ENCODE peak calls at places on chromosomes 13 and 19, in six cellular contexts. W is K562; F is pancreas; S is activated T-cell treated with anti-CD3 and anti-CD28 coated beads, Interleukin-2, amount 50 U/mL, for 72 hours; J is activated naive CD8-positive, alpha-beta T cell treated with anti-CD3 and anti-CD28 coated beads, Interleukin-2, amount 10 ng/mL, durations not matched to agents 7 days and 5 days; Z is aorta. B is an unnamed sample.

GRCh38 chr19:14198384-14199376 is 7.3 kb downstream of the ADGRL1 start:
- ATAC-seq in J (no peak), S (no peak), Z (no peak), W (peak; percentile 11), F (no peak), B (no peak)

GRCh38 chr19:3964256-3965194 is 6.4 kb downstream of the DAPK3 start:
- ATAC-seq in S (no peak), F (no peak), W (no peak), Z (no peak), J (no peak), B (no peak)

GRCh38 chr13:93169980-93170379 is 56.6 kb upstream of the GPC6 start:
- ATAC-seq in W (no peak), F (peak; percentile 21), Z (no peak), S (peak; percentile 82), J (no peak), B (no peak)

GRCh38 chr19:2097330-2098327 is 914 bp downstream of the IZUMO4 start:
- ATAC-seq in W (no peak), F (peak; percentile 49), J (peak; percentile 0), Z (no peak), S (peak; percentile 2), B (peak; percentile 0)

GRCh38 chr19:588758-589692 is 656 bp upstream of the HCN2 start:
- ATAC-seq in F (peak; percentile 5), Z (no peak), J (no peak), S (no peak), W (no peak), B (no peak)

GRCh38 chr13:31022491-31022890 is 90.0 kb downstream of the TEX26 start:
- ATAC-seq in S (no peak), Z (no peak), W (no peak), J (no peak), F (no peak), B (no peak)

GRCh38 chr13:29805994-29806748 is 44.2 kb downstream of the UBL3 start:
- ATAC-seq in Z (no peak), W (no peak), F (no peak), S (peak; percentile 89), J (no peak), B (no peak)

GRCh38 chr13:110589991-110590390 is 25.4 kb upstream of the NAXD start:
- ATAC-seq in F (no peak), J (no peak), W (peak; percentile 26), Z (no peak), S (no peak), B (no peak)

GRCh38 chr19:21580101-21580500 is 74.7 kb downstream of the ZNF429 start:
- ATAC-seq in S (no peak), W (no peak), F (no peak), J (no peak), Z (no peak), B (no peak)

GRCh38 chr19:41552558-41552957 is 23.4 kb upstream of the CEACAM21 start:
- ATAC-seq in W (no peak), J (peak; percentile 12), S (no peak), Z (no peak), F (no peak), B (no peak)

GRCh38 chr19:40739871-40740703 is 10.2 kb downstream of the ACTMAP start:
- ATAC-seq in Z (peak; percentile 23), S (no peak), W (peak; percentile 24), F (no peak), J (no peak), B (no peak)

GRCh38 chr13:98787986-98788385 is 35.5 kb upstream of the SLC15A1 start:
- ATAC-seq in W (no peak), J (no peak), Z (no peak), S (peak; percentile 21), F (no peak), B (no peak)

GRCh38 chr13:111115841-111116500 is 861 bp downstream of the ARHGEF7 start:
- ATAC-seq in Z (peak; percentile 44), J (no peak), S (no peak), F (peak; percentile 60), W (no peak), B (no peak)

GRCh38 chr19:1082165-1082927 is 12.8 kb downstream of the POLR2E start:
- ATAC-seq in F (peak; percentile 86), Z (peak; percentile 67), W (peak; percentile 94), J (peak; percentile 60), S (peak; percentile 77), B (peak; percentile 89)

GRCh38 chr13:94630858-94631257 is 29.2 kb downstream of the GPR180 start:
- ATAC-seq in J (no peak), S (no peak), Z (no peak), F (peak; percentile 96), W (no peak), B (no peak)

GRCh38 chr13:83798731-83799130 is 83.5 kb downstream of the SLITRK1 start:
- ATAC-seq in W (no peak), Z (no peak), S (no peak), J (no peak), F (no peak), B (no peak)

GRCh38 chr13:91368676-91369425 is 21.4 kb downstream of the MIR17HG start:
- ATAC-seq in S (peak; percentile 86), W (peak; percentile 29), F (no peak), J (no peak), Z (no peak), B (no peak)

GRCh38 chr19:5691930-5692784 is 2.1 kb downstream of the RPL36 start:
- ATAC-seq in J (no peak), Z (no peak), W (peak; percentile 37), F (no peak), S (no peak), B (no peak)

GRCh38 chr13:99312493-99312883 is 5.3 kb upstream of the GPR183 start:
- ATAC-seq in W (no peak), F (peak; percentile 67), Z (peak; percentile 81), S (peak; percentile 1), J (no peak), B (no peak)

GRCh38 chr19:21587117-21587461 is 81.7 kb downstream of the ZNF429 start:
- ATAC-seq in S (no peak), Z (peak; percentile 16), F (peak; percentile 59), W (no peak), J (no peak), B (no peak)

GRCh38 chr19:17307876-17308377 is 1.4 kb upstream of the DDA1 start:
- ATAC-seq in J (no peak), Z (no peak), F (no peak), S (no peak), W (no peak), B (no peak)

GRCh38 chr19:535017-535835 is 3.7 kb downstream of the CDC34 start:
- ATAC-seq in F (peak; percentile 1), J (no peak), Z (no peak), S (no peak), W (no peak), B (peak; percentile 41)

GRCh38 chr19:13505761-13506549 is at the start of gene CACNA1A:
- ATAC-seq in J (peak; percentile 47), S (no peak), W (no peak), Z (no peak), F (no peak), B (no peak)

GRCh38 chr13:112726018-112726767 is 36.4 kb downstream of the ATP11A start:
- ATAC-seq in S (peak; percentile 19), Z (peak; percentile 20), J (peak; percentile 32), F (no peak), W (no peak), B (no peak)

GRCh38 chr13:80524447-80525215 is 183.7 kb upstream of the SPRY2 start:
- ATAC-seq in Z (no peak), S (no peak), F (no peak), W (no peak), J (no peak), B (peak; percentile 35)

GRCh38 chr13:113545455-113545930 is 39.1 kb upstream of the TFDP1 start:
- ATAC-seq in W (no peak), F (no peak), S (no peak), J (no peak), Z (no peak), B (peak; percentile 43)

GRCh38 chr13:95494082-95494681 is 58.3 kb upstream of the CLDN10 start:
- ATAC-seq in S (no peak), J (no peak), Z (no peak), F (peak; percentile 85), W (peak; percentile 61), B (peak; percentile 49)

GRCh38 chr13:30829788-30830637 is 76.1 kb upstream of the MEDAG start:
- ATAC-seq in W (no peak), F (no peak), S (no peak), J (no peak), Z (no peak), B (no peak)

GRCh38 chr19:32858155-32858554 is 11.4 kb downstream of the SLC7A9 start:
- ATAC-seq in J (no peak), W (no peak), F (no peak), Z (no peak), S (no peak), B (no peak)

GRCh38 chr13:87123987-87124784 is 547.0 kb upstream of the SLITRK5 start:
- ATAC-seq in Z (no peak), S (no peak), W (peak; percentile 55), F (peak; percentile 24), J (no peak), B (peak; percentile 51)

GRCh38 chr13:110665491-110666254 is 40.2 kb downstream of the CARS2 start:
- ATAC-seq in F (no peak), W (no peak), J (no peak), Z (no peak), S (no peak), B (peak; percentile 26)

GRCh38 chr13:34246511-34246910 is 428.6 kb downstream of the RFC3 start:
- ATAC-seq in J (no peak), W (no peak), F (no peak), Z (no peak), S (no peak), B (no peak)

GRCh38 chr13:51534075-51534817 is 50.0 kb upstream of the WDFY2 start:
- ATAC-seq in J (peak; percentile 84), Z (no peak), F (peak; percentile 50), W (peak; percentile 69), S (peak; percentile 47), B (no peak)